ENCODE peak calls at places on chromosome 18, in five cellular contexts. Z, R, L, J and G are unnamed samples.

GRCh38 chr18:55500316-55501086 is 87.5 kb downstream of the TCF4 start:
- DNase-seq in Z (no peak), R (no peak), L (no peak), J (no peak), G (no peak)

GRCh38 chr18:49249523-49249922 is 210.9 kb downstream of the DYM start:
- DNase-seq in Z (peak; percentile 86), R (peak; percentile 12), L (no peak), J (no peak), G (no peak)

GRCh38 chr18:69987870-69988269 is 40.2 kb upstream of the CD226 start:
- DNase-seq in Z (no peak), R (no peak), L (no peak), J (no peak), G (no peak)

GRCh38 chr18:47407736-47408135 is 156.3 kb upstream of the SKOR2 start:
- DNase-seq in Z (no peak), R (no peak), L (no peak), J (no peak), G (no peak)

GRCh38 chr18:55625875-55626274 is 37.9 kb upstream of the TCF4 start:
- DNase-seq in Z (no peak), R (no peak), L (no peak), J (no peak), G (no peak)

GRCh38 chr18:2662990-2663389 is 7.5 kb downstream of the SMCHD1 start:
- DNase-seq in Z (no peak), R (no peak), L (no peak), J (no peak), G (no peak)

GRCh38 chr18:69674921-69675405 is 272.7 kb downstream of the CD226 start:
- DNase-seq in Z (no peak), R (no peak), L (no peak), J (no peak), G (no peak)

GRCh38 chr18:13147146-13147545 is 71.4 kb upstream of the LDLRAD4 start:
- DNase-seq in Z (peak; percentile 93), R (no peak), L (no peak), J (no peak), G (no peak)

GRCh38 chr18:13521418-13521817 is 204.9 kb downstream of the FAM210A start:
- DNase-seq in Z (no peak), R (no peak), L (no peak), J (no peak), G (no peak)

GRCh38 chr18:80127635-80128034 is 18.6 kb downstream of the ADNP2 start:
- DNase-seq in Z (no peak), R (no peak), L (no peak), J (no peak), G (no peak)

GRCh38 chr18:70284976-70285610 is 3.8 kb upstream of the SOCS6 start:
- DNase-seq in Z (peak; percentile 65), R (no peak), L (no peak), J (no peak), G (no peak)

GRCh38 chr18:13370995-13371625 is 152.6 kb downstream of the LDLRAD4 start:
- DNase-seq in Z (no peak), R (no peak), L (no peak), J (no peak), G (no peak)

GRCh38 chr18:79521806-79522205 is 126.1 kb downstream of the NFATC1 start:
- DNase-seq in Z (no peak), R (no peak), L (no peak), J (no peak), G (no peak)

GRCh38 chr18:45167109-45167551 is 448.1 kb upstream of the SLC14A2 start:
- DNase-seq in Z (no peak), R (no peak), L (no peak), J (no peak), G (no peak)

GRCh38 chr18:69480460-69480859 is 79.8 kb downstream of the DOK6 start:
- DNase-seq in Z (peak; percentile 41), R (no peak), L (no peak), J (no peak), G (no peak)

GRCh38 chr18:75249672-75250470 is 39.3 kb downstream of the TSHZ1 start:
- DNase-seq in Z (peak; percentile 56), R (no peak), L (no peak), J (no peak), G (no peak)

GRCh38 chr18:74806073-74806472 is 208.4 kb downstream of the ZNF407 start:
- DNase-seq in Z (no peak), R (no peak), L (peak; percentile 28), J (no peak), G (no peak)

GRCh38 chr18:22485808-22486244 is 68.1 kb upstream of the CTAGE1 start:
- DNase-seq in Z (no peak), R (peak; percentile 7), L (no peak), J (no peak), G (no peak)

GRCh38 chr18:48037481-48038271 is 107.2 kb upstream of the SMAD2 start:
- DNase-seq in Z (peak; percentile 41), R (peak; percentile 19), L (peak; percentile 26), J (no peak), G (peak; percentile 51)

GRCh38 chr18:74963820-74964446 is 245.0 kb downstream of the PTGR3 start:
- DNase-seq in Z (peak; percentile 55), R (peak; percentile 47), L (peak; percentile 33), J (no peak), G (peak; percentile 36)

GRCh38 chr18:41532344-41533086 is 422.5 kb upstream of the PIK3C3 start:
- DNase-seq in Z (peak; percentile 11), R (no peak), L (no peak), J (no peak), G (no peak)

GRCh38 chr18:7457276-7457675 is 109.8 kb upstream of the PTPRM start:
- DNase-seq in Z (no peak), R (no peak), L (no peak), J (no peak), G (no peak)

GRCh38 chr18:7454429-7454828 is 112.7 kb upstream of the PTPRM start:
- DNase-seq in Z (no peak), R (no peak), L (no peak), J (no peak), G (no peak)

GRCh38 chr18:7447629-7448028 is 119.5 kb upstream of the PTPRM start:
- DNase-seq in Z (no peak), R (no peak), L (no peak), J (no peak), G (no peak)

DNA sequence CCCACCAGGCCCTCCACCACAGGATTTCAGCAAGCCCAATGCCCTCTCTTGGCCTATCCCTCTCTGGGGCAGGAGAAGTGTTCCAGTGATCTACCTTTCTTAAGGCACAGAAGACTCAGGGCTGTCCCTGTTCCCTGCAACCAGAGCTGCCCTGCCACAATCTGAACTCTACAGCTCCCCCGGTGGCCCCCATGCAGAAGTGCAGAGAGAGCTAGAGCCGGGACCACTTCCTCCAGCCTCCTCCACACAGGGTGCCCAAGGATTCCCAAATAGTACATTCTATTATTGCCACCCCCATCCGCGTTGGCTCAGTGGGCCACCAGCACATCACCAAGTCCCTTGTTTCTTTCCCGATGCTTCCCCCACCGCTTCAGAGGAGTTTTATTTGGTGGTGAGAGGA is 114.8 kb upstream of the PTPRM start:
- DNase-seq in Z (peak; percentile 26), R (peak; percentile 43), L (peak; percentile 1), J (no peak), G (peak; percentile 68)
- TF ChIP-seq MAX in Z (no peak), R (no peak), L (no peak), J (no peak), G (no peak)

GRCh38 chr18:57833441-57834101 is 30.5 kb upstream of the ATP8B1 start:
- DNase-seq in Z (no peak), R (no peak), L (no peak), J (peak; percentile 55), G (no peak)
- H3K4me3 ChIP-seq in Z (no peak overlapping the region), R (no peak overlapping the region), L (no peak overlapping the region), J (peak overlapping the region; percentile 20), G (peak overlapping the region; percentile 2)

GRCh38 chr18:50879302-50880107 is 587 bp downstream of the ME2 start:
- DNase-seq in Z (peak; percentile 56), R (peak; percentile 38), L (no peak), J (no peak), G (no peak)
- TF ChIP-seq MAX in Z (peak; percentile 76), R (no peak), L (peak; percentile 12), J (peak; percentile 22), G (peak; percentile 40)

GRCh38 chr18:62716679-62717058 is 1.3 kb downstream of the PHLPP1 start:
- DNase-seq in Z (peak; percentile 65), R (peak; percentile 21), L (no peak), J (no peak), G (peak; percentile 77)
- H3K4me3 ChIP-seq in Z (peak overlapping the region; percentile 78), R (peak overlapping the region; percentile 69), L (peak overlapping the region; percentile 49), J (peak overlapping the region; percentile 63), G (peak overlapping the region; percentile 70)

GRCh38 chr18:24875761-24876160 is 415.3 kb downstream of the HRH4 start:
- DNase-seq in Z (no peak), R (no peak), L (no peak), J (no peak), G (no peak)
- TF ChIP-seq MAX in Z (no peak), R (no peak), L (no peak), J (no peak), G (no peak)

GRCh38 chr18:26422472-26423162 is 125.7 kb downstream of the KCTD1 start:
- DNase-seq in Z (no peak), R (no peak), L (no peak), J (no peak), G (no peak)
- H3K4me3 ChIP-seq in Z (no peak overlapping the region), R (no peak overlapping the region), L (no peak overlapping the region), J (no peak overlapping the region), G (no peak overlapping the region)

GRCh38 chr18:448116-448515 is 52.4 kb downstream of the COLEC12 start:
- DNase-seq in Z (no peak), R (no peak), L (no peak), J (no peak), G (no peak)

GRCh38 chr18:446941-447560 is 53.5 kb downstream of the COLEC12 start:
- DNase-seq in Z (no peak), R (no peak), L (no peak), J (no peak), G (no peak)

GRCh38 chr18:452801-453200 is 47.7 kb downstream of the COLEC12 start:
- DNase-seq in Z (peak; percentile 66), R (no peak), L (no peak), J (no peak), G (no peak)

GRCh38 chr18:453399-453798 is 47.1 kb downstream of the COLEC12 start:
- DNase-seq in Z (no peak), R (no peak), L (no peak), J (no peak), G (no peak)

DNA sequence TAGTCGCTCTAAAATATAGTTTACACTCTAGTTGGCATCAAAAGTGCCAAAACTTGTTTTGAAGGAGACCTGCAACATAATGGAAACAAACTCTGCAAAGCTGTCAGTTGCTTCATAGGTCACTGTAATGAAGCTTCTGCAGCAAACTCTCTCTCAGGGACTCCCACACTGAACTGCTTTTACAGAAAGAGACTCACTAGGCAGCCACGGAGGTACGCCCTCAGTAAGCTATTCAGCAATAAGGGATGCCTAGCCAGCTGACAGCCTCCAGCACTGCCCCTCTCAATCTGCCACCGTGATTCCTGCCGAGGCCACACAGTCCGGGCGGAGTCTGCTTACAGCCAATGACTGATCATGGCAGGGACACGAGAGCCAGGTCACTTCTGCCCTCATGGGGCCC is 51.1 kb downstream of the COLEC12 start:
- DNase-seq in Z (no peak), R (no peak), L (peak; percentile 35), J (no peak), G (no peak)
- TF ChIP-seq MAX in Z (no peak), R (no peak), L (peak; percentile 57), J (no peak), G (no peak)